ENCODE peak calls at places on chromosomes 6 and 20, in five cellular contexts. A is SK-MEL-5, L is posterior vena cava, N is hippocampal formation, W is endothelial cell. I is an unnamed sample.

GRCh38 chr6:159117541-159117940 is 51.7 kb upstream of the FNDC1 start:
- DNase-seq in W (no peak), L (no peak), N (no peak), A (no peak), I (no peak)

GRCh38 chr6:41595166-41595565 is 43.1 kb upstream of the MDFI start:
- DNase-seq in N (no peak), L (no peak), W (no peak), A (no peak), I (no peak)

GRCh38 chr6:150207931-150208570 is 65.2 kb downstream of the PPP1R14C start:
- DNase-seq in L (no peak), N (no peak), A (no peak), W (no peak), I (no peak)

GRCh38 chr6:85680388-85680787 is 37.7 kb upstream of the SYNCRIP start:
- DNase-seq in A (no peak), L (no peak), W (no peak), N (no peak), I (no peak)

GRCh38 chr6:137949686-137950390 is 82.8 kb downstream of the TNFAIP3 start:
- DNase-seq in N (no peak), A (no peak), W (no peak), L (no peak), I (no peak)

GRCh38 chr6:21999012-21999528 is 297.8 kb downstream of the PRL start:
- DNase-seq in A (no peak), W (no peak), L (no peak), N (no peak), I (no peak)

GRCh38 chr6:163021054-163021453 is 293.3 kb downstream of the PACRG start:
- DNase-seq in N (no peak), L (no peak), W (no peak), A (no peak), I (no peak)

GRCh38 chr6:2766767-2767314 is 1.6 kb downstream of the WRNIP1 start:
- DNase-seq in L (no peak), W (no peak), N (no peak), A (no peak), I (no peak)

GRCh38 chr20:22905667-22906066 is 129.4 kb upstream of the SSTR4 start:
- DNase-seq in W (no peak), L (no peak), N (peak), A (no peak), I (no peak)

GRCh38 chr6:163948250-163948649 is 533.7 kb downstream of the QKI start:
- DNase-seq in A (no peak), L (no peak), W (no peak), N (no peak), I (no peak)

GRCh38 chr6:83292900-83293843 is 100.0 kb downstream of the RWDD2A start:
- DNase-seq in W (no peak), N (no peak), L (no peak), A (no peak), I (no peak)

GRCh38 chr20:19249515-19249914 is 37.1 kb downstream of the SLC24A3 start:
- DNase-seq in W (no peak), A (peak), N (no peak), L (no peak), I (no peak)

GRCh38 chr20:58906894-58907293 is 54.4 kb downstream of the GNAS start:
- DNase-seq in A (no peak), W (no peak), L (no peak), N (no peak), I (no peak)

GRCh38 chr6:160256445-160256844 is 2.2 kb downstream of the SLC22A2 start:
- DNase-seq in N (no peak), W (no peak), A (no peak), L (no peak), I (no peak)

GRCh38 chr6:107820571-107821261 is 3.4 kb downstream of the SCML4 start:
- DNase-seq in L (no peak), A (peak), W (no peak), N (peak), I (no peak)

GRCh38 chr6:53828971-53829697 is 34.3 kb downstream of the LRRC1 start:
- DNase-seq in N (no peak), A (no peak), W (no peak), L (no peak), I (no peak)

GRCh38 chr6:139240161-139241010 is 51.4 kb downstream of the TXLNB start:
- DNase-seq in L (no peak), A (no peak), N (no peak), W (no peak), I (no peak)

GRCh38 chr6:167569879-167570278 is 245.0 kb downstream of the TTLL2 start:
- DNase-seq in L (no peak), A (no peak), W (no peak), N (no peak), I (no peak)

GRCh38 chr6:158068156-158068892 is 86.7 kb downstream of the SYNJ2 start:
- DNase-seq in N (no peak), A (no peak), L (peak), W (no peak), I (no peak)

I was measured in HuH-7.5.